ENCODE peak calls at places on chromosomes 7 and 10, in six cellular contexts. X is neural progenitor cell, K is SK-N-MC, R is HCT116, E is hepatocyte, F is GM23248. P is an unnamed sample.

GRCh38 chr10:127364034-127364433 is 167.6 kb upstream of the INSYN2A start:
- DNase-seq in X (no peak), K (no peak), R (no peak), E (no peak), F (no peak), P (no peak)

GRCh38 chr10:117007080-117007479 is 2.1 kb upstream of the SHTN1 start:
- DNase-seq in X (no peak), K (no peak), R (peak), E (no peak), F (peak), P (peak)

GRCh38 chr10:96491303-96491702 is 22.4 kb downstream of the TLL2 start:
- DNase-seq in X (no peak), K (no peak), R (no peak), E (no peak), F (no peak), P (no peak)

GRCh38 chr10:60958892-60959601 is 15.1 kb upstream of the RHOBTB1 start:
- DNase-seq in X (no peak), K (no peak), R (no peak), E (peak), F (peak), P (peak)

GRCh38 chr7:33986951-33987948 is 81.9 kb downstream of the BMPER start:
- DNase-seq in X (no peak), K (peak), R (peak), E (peak), F (peak), P (peak)

GRCh38 chr10:12321641-12322040 is 27.7 kb upstream of the CAMK1D start:
- DNase-seq in X (no peak), K (no peak), R (no peak), E (no peak), F (no peak), P (no peak)

GRCh38 chr7:15750741-15751140 is 64.3 kb upstream of the MEOX2 start:
- DNase-seq in X (no peak), K (no peak), R (no peak), E (no peak), F (peak), P (peak)

GRCh38 chr10:69911571-69912528 is 110.1 kb downstream of the COL13A1 start:
- DNase-seq in X (no peak), K (no peak), R (no peak), E (no peak), F (no peak), P (peak)

GRCh38 chr7:69837387-69838068 is 239.3 kb downstream of the AUTS2 start:
- DNase-seq in X (peak), K (no peak), R (no peak), E (no peak), F (peak), P (peak)

GRCh38 chr10:48731654-48732053 is 47.0 kb downstream of the WDFY4 start:
- DNase-seq in X (no peak), K (no peak), R (no peak), E (no peak), F (no peak), P (no peak)

GRCh38 chr7:158407581-158408331 is 179.9 kb downstream of the PTPRN2 start:
- DNase-seq in X (peak), K (peak), R (peak), E (peak), F (peak), P (peak)

GRCh38 chr7:151403764-151404163 is 6.1 kb downstream of the WDR86 start:
- DNase-seq in X (no peak), K (no peak), R (peak), E (no peak), F (no peak), P (no peak)

GRCh38 chr10:12614390-12615003 is 265.1 kb downstream of the CAMK1D start:
- DNase-seq in X (no peak), K (no peak), R (no peak), E (no peak), F (no peak), P (no peak)

GRCh38 chr10:32377458-32378370 is 30.8 kb upstream of the EPC1 start:
- DNase-seq in X (peak), K (no peak), R (peak), E (peak), F (peak), P (peak)

GRCh38 chr7:135260930-135261721 is 27.5 kb downstream of the STRA8 start:
- DNase-seq in X (no peak), K (no peak), R (no peak), E (no peak), F (peak), P (peak)

GRCh38 chr10:33129987-33130386 is 172.0 kb upstream of the ITGB1 start:
- DNase-seq in X (no peak), K (no peak), R (no peak), E (no peak), F (peak), P (peak)

GRCh38 chr10:70055550-70055949 is 2.9 kb downstream of the MACROH2A2 start:
- DNase-seq in X (no peak), K (no peak), R (no peak), E (no peak), F (peak), P (no peak)

GRCh38 chr10:102395677-102396197 is at the start of gene NFKB2:
- DNase-seq in X (no peak), K (no peak), R (no peak), E (peak), F (peak), P (no peak)

GRCh38 chr10:109698888-109699685 is 224.2 kb downstream of the XPNPEP1 start:
- DNase-seq in X (no peak), K (no peak), R (no peak), E (no peak), F (no peak), P (no peak)

GRCh38 chr7:40697653-40698052 is 562.8 kb downstream of the SUGCT start:
- DNase-seq in X (no peak), K (no peak), R (no peak), E (no peak), F (no peak), P (no peak)

GRCh38 chr10:80871083-80871482 is 333.4 kb downstream of the SH2D4B start:
- DNase-seq in X (no peak), K (no peak), R (no peak), E (no peak), F (no peak), P (no peak)

GRCh38 chr7:23315366-23315765 is 16.2 kb downstream of the MALSU1 start:
- DNase-seq in X (no peak), K (no peak), R (no peak), E (no peak), F (no peak), P (peak)

GRCh38 chr7:88358534-88358838 is 51.8 kb upstream of the STEAP4 start:
- DNase-seq in X (no peak), K (no peak), R (no peak), E (no peak), F (no peak), P (no peak)

GRCh38 chr7:4850262-4850795 is 11.5 kb downstream of the PAPOLB start:
- DNase-seq in X (no peak), K (no peak), R (no peak), E (no peak), F (no peak), P (no peak)

GRCh38 chr7:39754326-39755120 is 131.2 kb downstream of the RALA start:
- DNase-seq in X (no peak), K (no peak), R (no peak), E (peak), F (peak), P (peak)

GRCh38 chr10:36534471-36535002 is 590.9 kb upstream of the ANKRD30A start:
- DNase-seq in X (no peak), K (no peak), R (no peak), E (peak), F (peak), P (peak)

GRCh38 chr7:90597879-90598278 is 1.8 kb downstream of the CDK14 start:
- DNase-seq in X (no peak), K (no peak), R (no peak), E (no peak), F (peak), P (no peak)

GRCh38 chr10:74868392-74868791 is 42.0 kb downstream of the KAT6B start:
- DNase-seq in X (no peak), K (no peak), R (no peak), E (no peak), F (no peak), P (no peak)

GRCh38 chr10:114474989-114475388 is 70.7 kb upstream of the AFAP1L2 start:
- DNase-seq in X (no peak), K (no peak), R (no peak), E (no peak), F (no peak), P (no peak)

GRCh38 chr10:114473776-114474175 is 69.5 kb upstream of the AFAP1L2 start:
- DNase-seq in X (no peak), K (no peak), R (no peak), E (peak), F (no peak), P (no peak)

GRCh38 chr10:114470956-114471905 is 66.9 kb upstream of the AFAP1L2 start:
- DNase-seq in X (peak), K (no peak), R (peak), E (peak), F (peak), P (peak)

GRCh38 chr10:114472874-114473248 is 68.6 kb upstream of the AFAP1L2 start:
- DNase-seq in X (no peak), K (no peak), R (no peak), E (no peak), F (no peak), P (no peak)

DNA sequence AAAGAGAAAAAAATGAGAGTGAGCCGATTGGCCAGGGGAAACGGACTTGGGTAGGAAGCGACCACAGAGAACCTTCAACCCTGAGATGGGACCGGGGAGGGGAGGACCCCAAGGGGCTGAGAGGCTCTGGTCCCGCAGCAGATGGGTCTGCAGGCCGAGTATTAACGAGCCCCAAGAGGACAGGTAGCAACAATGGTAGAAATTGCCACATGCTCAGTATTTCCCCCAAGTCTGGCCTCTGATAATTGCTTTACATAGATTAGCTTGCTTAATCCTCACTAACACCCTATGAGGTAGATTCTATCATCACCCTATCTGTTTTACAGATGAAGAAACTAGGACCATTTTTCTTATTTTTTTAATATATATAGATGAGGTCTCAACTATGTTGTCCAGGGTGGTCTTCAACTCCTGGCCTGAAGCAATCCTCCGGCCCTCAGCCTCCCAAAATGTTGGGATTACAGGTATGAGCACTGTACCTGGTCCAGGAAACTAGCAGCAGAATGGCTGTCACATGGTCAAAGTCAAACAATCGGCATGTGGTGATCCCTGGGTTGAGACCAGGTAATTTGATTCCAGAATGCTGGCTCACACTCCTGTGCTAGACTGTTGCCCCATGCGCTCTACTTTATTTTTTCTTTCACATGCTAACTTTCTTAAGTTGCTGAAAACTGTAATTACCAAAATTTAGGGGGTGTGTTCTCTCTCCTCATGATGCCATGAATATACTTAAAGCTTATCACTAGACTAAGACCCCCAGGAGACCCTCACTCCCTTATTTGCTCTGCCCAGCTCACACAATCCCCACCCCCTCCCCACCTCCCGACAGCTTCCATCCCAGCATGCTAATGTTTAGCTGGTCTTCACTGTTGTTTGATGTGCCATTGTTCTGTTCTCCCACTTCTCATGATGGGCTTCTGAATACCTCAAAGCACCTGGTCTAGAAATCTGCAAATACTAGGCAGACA is 67.9 kb upstream of the AFAP1L2 start:
- DNase-seq in X (no peak), K (no peak), R (no peak), E (peak), F (no peak), P (no peak)
- H3K27ac ChIP-seq in X (no peak), K (no peak), R (no peak), E (peak), F (no peak), P (no peak)

GRCh38 chr10:120691623-120692022 is 159.5 kb upstream of the WDR11 start:
- DNase-seq in X (no peak), K (no peak), R (no peak), E (no peak), F (no peak), P (no peak)
- H3K4me3 ChIP-seq in X (no peak), K (no peak), R (no peak), E (no peak), F (peak), P (no peak)

DNA sequence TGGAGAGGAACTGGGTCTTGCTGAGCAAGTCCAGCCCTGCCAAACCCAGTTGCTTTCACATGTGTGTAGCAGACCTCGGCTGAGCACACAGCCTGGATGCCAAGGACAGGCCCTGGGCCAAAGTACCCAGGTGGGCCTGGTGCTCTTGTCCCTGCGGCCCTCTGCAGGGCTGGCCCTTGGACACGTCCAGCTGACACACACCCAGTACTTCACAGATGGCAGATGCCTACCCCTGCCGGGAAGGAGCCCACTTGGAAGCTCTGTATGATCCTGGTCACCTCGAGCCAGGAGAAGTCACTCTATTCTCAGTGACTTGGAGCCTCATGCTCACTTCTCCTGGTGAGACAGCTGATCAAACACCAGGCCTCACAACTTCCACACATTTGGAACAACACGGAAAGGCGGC is 157.4 kb upstream of the NPVF start:
- DNase-seq in X (no peak), K (no peak), R (no peak), E (no peak), F (no peak), P (no peak)
- TF ChIP-seq EZH2 in X (no peak), K (no peak), R (no peak), E (no peak), F (no peak), P (no peak)

GRCh38 chr10:17003151-17003550 is 126.5 kb downstream of the CUBN start:
- DNase-seq in X (no peak), K (no peak), R (no peak), E (peak), F (peak), P (peak)
- H3K27ac ChIP-seq in X (no peak), K (no peak), R (no peak), E (peak), F (peak), P (peak)

GRCh38 chr10:120460191-120460590 is 3.2 kb downstream of the PLPP4 start:
- DNase-seq in X (no peak), K (no peak), R (no peak), E (no peak), F (peak), P (peak)

GRCh38 chr10:120459185-120459584 is 2.2 kb downstream of the PLPP4 start:
- DNase-seq in X (no peak), K (no peak), R (no peak), E (no peak), F (no peak), P (no peak)

GRCh38 chr10:120457431-120458172 is 575 bp downstream of the PLPP4 start:
- DNase-seq in X (peak), K (no peak), R (no peak), E (no peak), F (peak), P (no peak)

GRCh38 chr10:120456626-120457430 is at the start of gene PLPP4:
- DNase-seq in X (peak), K (no peak), R (no peak), E (peak), F (peak), P (no peak)

DNA sequence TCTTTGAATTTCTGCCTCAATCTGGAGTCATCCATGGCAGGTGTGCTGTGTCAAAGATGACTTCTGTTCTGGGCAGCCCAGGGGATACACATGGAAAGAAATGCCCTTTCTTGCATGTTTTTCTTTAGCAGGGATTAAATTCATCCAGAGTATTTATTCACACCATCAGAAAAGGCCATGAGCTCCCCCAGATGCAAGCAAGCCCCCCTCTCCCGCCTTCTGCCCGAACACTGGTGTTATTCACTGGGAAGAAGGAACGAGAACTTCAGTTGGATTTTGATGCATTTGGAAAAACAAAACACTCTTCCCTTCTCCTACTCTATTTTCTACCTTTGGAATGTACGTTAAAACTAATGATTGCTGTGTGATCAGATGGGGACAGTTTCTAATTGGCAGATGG is 1.4 kb downstream of the PLPP4 start:
- DNase-seq in X (no peak), K (no peak), R (no peak), E (no peak), F (no peak), P (no peak)
- H3K4me3 ChIP-seq in X (no peak), K (no peak), R (no peak), E (no peak), F (peak), P (no peak)

GRCh38 chr10:129960493-129961273 is 3.4 kb downstream of the EBF3 start:
- DNase-seq in X (peak), K (no peak), R (no peak), E (no peak), F (no peak), P (no peak)

GRCh38 chr10:129961274-129961839 is 2.7 kb downstream of the EBF3 start:
- DNase-seq in X (no peak), K (no peak), R (no peak), E (no peak), F (no peak), P (no peak)

GRCh38 chr10:129963076-129963830 is 821 bp downstream of the EBF3 start:
- DNase-seq in X (peak), K (no peak), R (no peak), E (peak), F (peak), P (no peak)

GRCh38 chr10:129962558-129963075 is 1.5 kb downstream of the EBF3 start:
- DNase-seq in X (no peak), K (no peak), R (no peak), E (no peak), F (no peak), P (no peak)

DNA sequence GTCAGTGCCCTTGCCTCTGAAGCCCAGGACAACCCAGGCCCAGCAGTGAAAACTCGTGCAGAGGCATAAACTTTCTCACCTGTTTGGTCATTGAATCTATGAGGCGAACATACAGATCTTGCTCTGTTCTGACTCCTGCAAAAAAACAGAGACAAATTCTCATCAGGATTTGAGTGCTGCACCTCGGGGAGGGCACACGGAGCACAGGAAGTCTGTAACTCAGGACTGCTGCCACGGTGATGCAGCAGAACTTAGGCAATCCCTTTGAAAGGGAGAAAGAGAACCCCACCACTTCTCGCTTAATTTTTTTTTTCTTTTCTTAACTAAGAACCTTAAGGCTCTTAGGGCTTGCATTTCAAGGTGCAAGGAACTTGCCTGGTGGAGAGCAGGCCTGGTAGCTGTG is 2.0 kb downstream of the EBF3 start:
- DNase-seq in X (peak), K (no peak), R (no peak), E (no peak), F (no peak), P (no peak)
- TF ChIP-seq EZH2 in X (no peak), K (no peak), R (no peak), E (no peak), F (peak), P (peak)

P was measured in fibroblast of lung.